ENCODE peak calls at places on chromosomes 16 and 17, in four cellular contexts. N is ascending aorta, K is NCI-H187, C is epithelial cell of prostate. H is an unnamed sample.

GRCh38 chr16:22141746-22142145 is 20.6 kb upstream of the SDR42E2 start:
- DNase-seq in N (no peak), K (no peak), C (no peak), H (no peak)

GRCh38 chr17:37358098-37358829 is 17.5 kb upstream of the C17orf78 start:
- DNase-seq in N (peak; percentile 65), K (peak; percentile 6), C (no peak), H (peak; percentile 42)

GRCh38 chr17:74943808-74944522 is 8.3 kb downstream of the OTOP3 start:
- DNase-seq in N (no peak), K (no peak), C (peak; percentile 90), H (no peak)

GRCh38 chr17:42287305-42288077 is 807 bp upstream of the STAT5A start:
- DNase-seq in N (peak; percentile 88), K (no peak), C (no peak), H (no peak)

GRCh38 chr17:55072910-55073309 is 104.3 kb downstream of the STXBP4 start:
- DNase-seq in N (no peak), K (no peak), C (no peak), H (no peak)

GRCh38 chr16:980595-980854 is 1.0 kb upstream of the SOX8 start:
- DNase-seq in N (no peak), K (no peak), C (no peak), H (no peak)

GRCh38 chr16:66304151-66304550 is 62.3 kb upstream of the CDH5 start:
- DNase-seq in N (no peak), K (no peak), C (no peak), H (no peak)

GRCh38 chr16:68782198-68783174 is 45.4 kb downstream of the CDH1 start:
- DNase-seq in N (no peak), K (no peak), C (no peak), H (peak; percentile 32)

GRCh38 chr17:49687878-49688491 is 10.1 kb upstream of the SPOP start:
- DNase-seq in N (peak; percentile 68), K (no peak), C (no peak), H (no peak)

GRCh38 chr17:72788950-72789585 is 303.4 kb downstream of the SLC39A11 start:
- DNase-seq in N (no peak), K (peak; percentile 13), C (no peak), H (no peak)

GRCh38 chr17:4304417-4305027 is 40.7 kb upstream of the ANKFY1 start:
- DNase-seq in N (no peak), K (no peak), C (no peak), H (no peak)

GRCh38 chr17:7592422-7593021 is 2.6 kb upstream of the SOX15 start:
- DNase-seq in N (no peak), K (no peak), C (no peak), H (no peak)

GRCh38 chr16:15518412-15519351 is 84.3 kb downstream of the BMERB1 start:
- DNase-seq in N (peak; percentile 67), K (no peak), C (no peak), H (no peak)

GRCh38 chr16:4264546-4264945 is 8.3 kb downstream of the TFAP4 start:
- DNase-seq in N (no peak), K (no peak), C (no peak), H (no peak)

GRCh38 chr16:27769561-27770222 is 219.7 kb downstream of the KATNIP start:
- DNase-seq in N (no peak), K (no peak), C (no peak), H (no peak)

GRCh38 chr17:57293077-57293476 is 36.8 kb downstream of the MSI2 start:
- DNase-seq in N (no peak), K (no peak), C (peak; percentile 83), H (no peak)

GRCh38 chr17:7873051-7873450 is 15.2 kb downstream of the CYB5D1 start:
- DNase-seq in N (no peak), K (no peak), C (no peak), H (no peak)

GRCh38 chr16:83176802-83177201 is 550.0 kb downstream of the CDH13 start:
- DNase-seq in N (no peak), K (no peak), C (no peak), H (no peak)

GRCh38 chr17:42010898-42011516 is 6.2 kb downstream of the DNAJC7 start:
- DNase-seq in N (no peak), K (no peak), C (no peak), H (no peak)

GRCh38 chr16:29915590-29916247 is 10.3 kb downstream of the KCTD13 start:
- DNase-seq in N (no peak), K (no peak), C (no peak), H (no peak)

GRCh38 chr17:4856271-4856936 is 23.3 kb downstream of the MINK1 start:
- DNase-seq in N (no peak), K (no peak), C (no peak), H (no peak)

GRCh38 chr16:57536306-57537193 is at the start of gene CCDC102A:
- DNase-seq in N (peak; percentile 68), K (no peak), C (no peak), H (no peak)